ENCODE peak calls at places on chromosomes 11 and 22, in eight cellular contexts. G is ovary, D is GM12878, H is sigmoid colon, M is transverse colon, R is A549, V is SK-N-SH, B is upper lobe of left lung. J is an unnamed sample.

GRCh38 chr22:29319072-29319471 is 3.6 kb upstream of the RASL10A start:
- DNase-seq in G (no peak), D (no peak), H (no peak), M (no peak), R (no peak), V (no peak), B (no peak), J (no peak)

GRCh38 chr11:106389096-106389495 is 311.6 kb downstream of the AASDHPPT start:
- DNase-seq in G (no peak), D (no peak), H (no peak), M (no peak), R (no peak), V (no peak), B (no peak), J (no peak)

GRCh38 chr11:130522284-130522961 is 74.0 kb downstream of the ADAMTS15 start:
- DNase-seq in G (peak; percentile 92), D (no peak), H (peak; percentile 98), M (peak; percentile 76), R (peak; percentile 81), V (peak; percentile 70), B (no peak), J (peak; percentile 94)

GRCh38 chr11:131674051-131674755 is 303.8 kb downstream of the NTM start:
- DNase-seq in G (peak; percentile 77), D (no peak), H (peak; percentile 84), M (peak; percentile 56), R (peak; percentile 38), V (peak; percentile 80), B (peak; percentile 95), J (peak; percentile 63)

GRCh38 chr11:64659417-64660144 is 63.4 kb downstream of the NRXN2 start:
- DNase-seq in G (no peak), D (no peak), H (no peak), M (no peak), R (peak; percentile 73), V (no peak), B (no peak), J (no peak)

GRCh38 chr11:17767301-17767885 is 32.8 kb downstream of the KCNC1 start:
- DNase-seq in G (no peak), D (no peak), H (no peak), M (no peak), R (no peak), V (no peak), B (no peak), J (no peak)

GRCh38 chr11:65422104-65422632 is 430 bp upstream of the NEAT1 start:
- DNase-seq in G (peak; percentile 99), D (no peak), H (peak; percentile 99), M (peak; percentile 99), R (peak; percentile 99), V (peak; percentile 89), B (peak; percentile 100), J (peak; percentile 95)

GRCh38 chr22:33381531-33382406 is 323.6 kb upstream of the SYN3 start:
- DNase-seq in G (no peak), D (no peak), H (no peak), M (no peak), R (peak; percentile 88), V (no peak), B (no peak), J (no peak)

GRCh38 chr11:65915821-65916251 is 3.0 kb downstream of the C11orf68 start:
- DNase-seq in G (peak; percentile 85), D (no peak), H (peak; percentile 97), M (peak; percentile 74), R (peak; percentile 94), V (no peak), B (peak; percentile 82), J (peak; percentile 59)

GRCh38 chr11:67401495-67402191 is at the start of gene PPP1CA:
- DNase-seq in G (peak; percentile 94), D (no peak), H (peak; percentile 95), M (peak; percentile 93), R (peak; percentile 89), V (peak; percentile 100), B (peak; percentile 99), J (peak; percentile 78)

GRCh38 chr11:62603072-62603408 is 1.4 kb upstream of the MTA2 start:
- DNase-seq in G (peak; percentile 57), D (no peak), H (no peak), M (no peak), R (no peak), V (no peak), B (no peak), J (no peak)

GRCh38 chr11:2299773-2300172 is 1.9 kb downstream of the C11orf21 start:
- DNase-seq in G (no peak), D (no peak), H (no peak), M (no peak), R (no peak), V (no peak), B (peak; percentile 41), J (no peak)

GRCh38 chr11:83691387-83692088 is 405.4 kb upstream of the CCDC90B start:
- DNase-seq in G (no peak), D (no peak), H (no peak), M (no peak), R (no peak), V (no peak), B (no peak), J (peak; percentile 44)

GRCh38 chr11:57279131-57279530 is 42.1 kb upstream of the APLNR start:
- DNase-seq in G (no peak), D (no peak), H (no peak), M (no peak), R (no peak), V (no peak), B (no peak), J (no peak)

GRCh38 chr11:103257360-103257759 is 148.1 kb downstream of the DYNC2H1 start:
- DNase-seq in G (no peak), D (no peak), H (no peak), M (no peak), R (peak; percentile 44), V (peak; percentile 63), B (no peak), J (no peak)

GRCh38 chr11:75700940-75701339 is 16.7 kb upstream of the MOGAT2 start:
- DNase-seq in G (no peak), D (no peak), H (no peak), M (no peak), R (no peak), V (no peak), B (no peak), J (no peak)

GRCh38 chr11:66868726-66869291 is 11.9 kb downstream of the LRFN4 start:
- DNase-seq in G (no peak), D (peak; percentile 40), H (no peak), M (peak; percentile 89), R (peak; percentile 86), V (peak; percentile 71), B (peak; percentile 92), J (no peak)

GRCh38 chr11:71179877-71180276 is 72.5 kb downstream of the SHANK2 start:
- DNase-seq in G (no peak), D (no peak), H (peak; percentile 29), M (peak; percentile 20), R (no peak), V (no peak), B (no peak), J (no peak)

GRCh38 chr11:104064016-104064630 is 27.7 kb downstream of the DDI1 start:
- DNase-seq in G (no peak), D (no peak), H (no peak), M (no peak), R (no peak), V (no peak), B (no peak), J (no peak)

GRCh38 chr11:125429174-125429707 is 66.8 kb downstream of the FEZ1 start:
- DNase-seq in G (peak; percentile 56), D (no peak), H (no peak), M (peak; percentile 22), R (peak; percentile 51), V (peak; percentile 74), B (no peak), J (peak; percentile 53)

GRCh38 chr22:49564666-49565515 is 262.8 kb downstream of the BRD1 start:
- DNase-seq in G (no peak), D (no peak), H (peak; percentile 34), M (no peak), R (no peak), V (no peak), B (peak; percentile 60), J (no peak)

GRCh38 chr11:75287579-75287978 is 47.0 kb downstream of the TPBGL start:
- DNase-seq in G (no peak), D (no peak), H (no peak), M (no peak), R (no peak), V (no peak), B (no peak), J (no peak)

GRCh38 chr22:27299181-27300085 is 502.1 kb downstream of the MN1 start:
- DNase-seq in G (peak; percentile 40), D (no peak), H (no peak), M (no peak), R (no peak), V (peak; percentile 59), B (peak; percentile 46), J (no peak)

GRCh38 chr11:91394718-91395414 is 829.8 kb upstream of the FAT3 start:
- DNase-seq in G (no peak), D (no peak), H (no peak), M (no peak), R (peak; percentile 85), V (peak; percentile 25), B (no peak), J (no peak)
- TF ChIP-seq EP300 in G (no peak), D (no peak), H (no peak), M (no peak), R (peak; percentile 53), V (no peak), B (no peak), J (no peak)

GRCh38 chr11:116849491-116849890 is 12.1 kb upstream of the APOA1 start:
- DNase-seq in G (no peak), D (no peak), H (no peak), M (no peak), R (no peak), V (no peak), B (no peak), J (no peak)

GRCh38 chr11:116855413-116855812 is 18.0 kb upstream of the APOA1 start:
- DNase-seq in G (no peak), D (no peak), H (no peak), M (no peak), R (no peak), V (no peak), B (no peak), J (no peak)

GRCh38 chr11:116851631-116852030 is 14.2 kb upstream of the APOA1 start:
- DNase-seq in G (no peak), D (no peak), H (no peak), M (peak; percentile 34), R (no peak), V (no peak), B (no peak), J (no peak)

GRCh38 chr11:116853461-116854073 is 16.1 kb upstream of the APOA1 start:
- DNase-seq in G (no peak), D (peak; percentile 90), H (no peak), M (peak; percentile 48), R (no peak), V (no peak), B (no peak), J (no peak)

GRCh38 chr11:116852261-116853125 is 15.1 kb upstream of the APOA1 start:
- DNase-seq in G (peak; percentile 71), D (no peak), H (no peak), M (peak; percentile 42), R (no peak), V (no peak), B (no peak), J (no peak)
- TF ChIP-seq EP300 in G (no peak), D (no peak), H (no peak), M (no peak), R (no peak), V (no peak), B (no peak), J (no peak)

GRCh38 chr22:24146190-24146616 is 35.1 kb upstream of the SUSD2 start:
- DNase-seq in G (peak; percentile 65), D (no peak), H (peak; percentile 83), M (peak; percentile 84), R (peak; percentile 53), V (peak; percentile 50), B (no peak), J (no peak)
- TF ChIP-seq EP300 in G (no peak), D (no peak), H (no peak), M (no peak), R (no peak), V (no peak), B (no peak), J (no peak)

GRCh38 chr11:107787733-107788132 is 70.9 kb downstream of the SLC35F2 start:
- DNase-seq in G (no peak), D (no peak), H (no peak), M (no peak), R (no peak), V (no peak), B (no peak), J (no peak)
- TF ChIP-seq EP300 in G (no peak), D (no peak), H (no peak), M (no peak), R (no peak), V (no peak), B (no peak), J (no peak)